ENCODE peak calls at places on chromosomes 2 and 18, in nine cellular contexts. One of them, this sample, is unnamed. For H3K27me3, the result is how much of the 10 kb centered on the place peaks cover.

GRCh38 chr18:49258938-49259337 is 201.5 kb downstream of the DYM start:
- DNase-seq in upper lobe of right lung: no peak
- DNase-seq in colonic mucosa: no peak
- DNase-seq in neuronal stem cell: no peak
- DNase-seq in CD4-positive, CD25-positive, alpha-beta regulatory T cell: no peak
- DNase-seq in GM12878: no peak
- DNase-seq in endothelial cell of umbilical vein: no peak
- DNase-seq in tibial artery: no peak
- DNase-seq in CD8-positive, alpha-beta T cell: no peak
- DNase-seq in this sample: no peak

GRCh38 chr18:41842886-41843285 is 112.1 kb upstream of the PIK3C3 start:
- DNase-seq in neuronal stem cell: no peak
- DNase-seq in colonic mucosa: no peak
- DNase-seq in endothelial cell of umbilical vein: no peak
- DNase-seq in upper lobe of right lung: no peak
- DNase-seq in GM12878: no peak
- DNase-seq in CD8-positive, alpha-beta T cell: no peak
- DNase-seq in CD4-positive, CD25-positive, alpha-beta regulatory T cell: no peak
- DNase-seq in tibial artery: no peak
- DNase-seq in this sample: no peak

GRCh38 chr2:138931284-138932256 is 151.4 kb upstream of the NXPH2 start:
- DNase-seq in endothelial cell of umbilical vein: no peak
- DNase-seq in GM12878: no peak
- DNase-seq in colonic mucosa: no peak
- DNase-seq in upper lobe of right lung: no peak
- DNase-seq in CD8-positive, alpha-beta T cell: no peak
- DNase-seq in tibial artery: no peak
- DNase-seq in CD4-positive, CD25-positive, alpha-beta regulatory T cell: no peak
- DNase-seq in neuronal stem cell: no peak
- DNase-seq in this sample: no peak

GRCh38 chr2:165889761-165890242 is 63.8 kb downstream of the TTC21B start:
- DNase-seq in tibial artery: no peak
- DNase-seq in CD8-positive, alpha-beta T cell: no peak
- DNase-seq in upper lobe of right lung: no peak
- DNase-seq in GM12878: no peak
- DNase-seq in colonic mucosa: no peak
- DNase-seq in neuronal stem cell: no peak
- DNase-seq in CD4-positive, CD25-positive, alpha-beta regulatory T cell: no peak
- DNase-seq in endothelial cell of umbilical vein: no peak
- DNase-seq in this sample: no peak

GRCh38 chr2:85852979-85853498 is 35.8 kb downstream of the ST3GAL5 start:
- DNase-seq in endothelial cell of umbilical vein: no peak
- DNase-seq in upper lobe of right lung: no peak
- DNase-seq in CD8-positive, alpha-beta T cell: peak
- DNase-seq in tibial artery: no peak
- DNase-seq in colonic mucosa: no peak
- DNase-seq in CD4-positive, CD25-positive, alpha-beta regulatory T cell: peak
- DNase-seq in GM12878: peak
- DNase-seq in neuronal stem cell: no peak
- DNase-seq in this sample: peak

GRCh38 chr2:128838244-128838643 is 519.6 kb upstream of the HS6ST1 start:
- DNase-seq in tibial artery: no peak
- DNase-seq in CD8-positive, alpha-beta T cell: no peak
- DNase-seq in CD4-positive, CD25-positive, alpha-beta regulatory T cell: no peak
- DNase-seq in endothelial cell of umbilical vein: no peak
- DNase-seq in upper lobe of right lung: no peak
- DNase-seq in GM12878: no peak
- DNase-seq in colonic mucosa: no peak
- DNase-seq in neuronal stem cell: no peak
- DNase-seq in this sample: no peak

GRCh38 chr2:81658227-81658626 is 1353.7 kb upstream of the LRRTM1 start:
- DNase-seq in neuronal stem cell: no peak
- DNase-seq in CD4-positive, CD25-positive, alpha-beta regulatory T cell: no peak
- DNase-seq in tibial artery: no peak
- DNase-seq in CD8-positive, alpha-beta T cell: no peak
- DNase-seq in GM12878: no peak
- DNase-seq in colonic mucosa: no peak
- DNase-seq in upper lobe of right lung: no peak
- DNase-seq in endothelial cell of umbilical vein: no peak
- DNase-seq in this sample: no peak

GRCh38 chr2:67619204-67619603 is 222.1 kb downstream of the ETAA1 start:
- DNase-seq in endothelial cell of umbilical vein: no peak
- DNase-seq in upper lobe of right lung: no peak
- DNase-seq in GM12878: no peak
- DNase-seq in colonic mucosa: no peak
- DNase-seq in CD8-positive, alpha-beta T cell: no peak
- DNase-seq in CD4-positive, CD25-positive, alpha-beta regulatory T cell: no peak
- DNase-seq in neuronal stem cell: no peak
- DNase-seq in tibial artery: no peak
- DNase-seq in this sample: no peak

GRCh38 chr2:110107092-110108079 is 8.2 kb downstream of the MALL start:
- DNase-seq in tibial artery: no peak
- DNase-seq in colonic mucosa: peak
- DNase-seq in CD8-positive, alpha-beta T cell: no peak
- DNase-seq in upper lobe of right lung: no peak
- DNase-seq in neuronal stem cell: no peak
- DNase-seq in GM12878: no peak
- DNase-seq in endothelial cell of umbilical vein: no peak
- DNase-seq in CD4-positive, CD25-positive, alpha-beta regulatory T cell: no peak
- DNase-seq in this sample: no peak

GRCh38 chr2:240326886-240327285 is 108.6 kb upstream of the GPC1 start:
- DNase-seq in upper lobe of right lung: no peak
- DNase-seq in endothelial cell of umbilical vein: no peak
- DNase-seq in CD8-positive, alpha-beta T cell: no peak
- DNase-seq in CD4-positive, CD25-positive, alpha-beta regulatory T cell: no peak
- DNase-seq in GM12878: no peak
- DNase-seq in colonic mucosa: no peak
- DNase-seq in neuronal stem cell: no peak
- DNase-seq in tibial artery: peak
- DNase-seq in this sample: no peak

GRCh38 chr2:74181739-74182138 is 3.1 kb upstream of the MOB1A start:
- DNase-seq in colonic mucosa: no peak
- DNase-seq in upper lobe of right lung: no peak
- DNase-seq in CD8-positive, alpha-beta T cell: no peak
- DNase-seq in neuronal stem cell: no peak
- DNase-seq in tibial artery: no peak
- DNase-seq in GM12878: peak
- DNase-seq in CD4-positive, CD25-positive, alpha-beta regulatory T cell: no peak
- DNase-seq in endothelial cell of umbilical vein: no peak
- DNase-seq in this sample: no peak

GRCh38 chr2:240815761-240816583 is 4.0 kb downstream of the KIF1A start:
- DNase-seq in endothelial cell of umbilical vein: no peak
- DNase-seq in upper lobe of right lung: no peak
- DNase-seq in neuronal stem cell: no peak
- DNase-seq in colonic mucosa: no peak
- DNase-seq in tibial artery: no peak
- DNase-seq in CD4-positive, CD25-positive, alpha-beta regulatory T cell: no peak
- DNase-seq in CD8-positive, alpha-beta T cell: peak
- DNase-seq in GM12878: no peak
- DNase-seq in this sample: no peak

GRCh38 chr2:236979664-236980063 is 106.0 kb upstream of the COPS8 start:
- DNase-seq in colonic mucosa: no peak
- DNase-seq in upper lobe of right lung: no peak
- DNase-seq in CD4-positive, CD25-positive, alpha-beta regulatory T cell: no peak
- DNase-seq in CD8-positive, alpha-beta T cell: no peak
- DNase-seq in tibial artery: no peak
- DNase-seq in endothelial cell of umbilical vein: no peak
- DNase-seq in GM12878: no peak
- DNase-seq in neuronal stem cell: no peak
- DNase-seq in this sample: no peak

GRCh38 chr2:72235497-72236413 is 88.1 kb upstream of the CYP26B1 start:
- DNase-seq in GM12878: no peak
- DNase-seq in endothelial cell of umbilical vein: no peak
- DNase-seq in colonic mucosa: no peak
- DNase-seq in tibial artery: no peak
- DNase-seq in CD8-positive, alpha-beta T cell: no peak
- DNase-seq in neuronal stem cell: no peak
- DNase-seq in CD4-positive, CD25-positive, alpha-beta regulatory T cell: no peak
- DNase-seq in upper lobe of right lung: no peak
- DNase-seq in this sample: no peak

GRCh38 chr2:141455877-141456276 is 674.9 kb downstream of the LRP1B start:
- DNase-seq in tibial artery: no peak
- DNase-seq in colonic mucosa: no peak
- DNase-seq in neuronal stem cell: no peak
- DNase-seq in GM12878: no peak
- DNase-seq in upper lobe of right lung: no peak
- DNase-seq in endothelial cell of umbilical vein: no peak
- DNase-seq in CD4-positive, CD25-positive, alpha-beta regulatory T cell: no peak
- DNase-seq in CD8-positive, alpha-beta T cell: no peak
- DNase-seq in this sample: no peak

GRCh38 chr2:165593081-165593480 is 123.6 kb downstream of the CSRNP3 start:
- DNase-seq in CD4-positive, CD25-positive, alpha-beta regulatory T cell: no peak
- DNase-seq in tibial artery: no peak
- DNase-seq in upper lobe of right lung: no peak
- DNase-seq in CD8-positive, alpha-beta T cell: no peak
- DNase-seq in colonic mucosa: no peak
- DNase-seq in neuronal stem cell: no peak
- DNase-seq in endothelial cell of umbilical vein: no peak
- DNase-seq in GM12878: no peak
- DNase-seq in this sample: no peak

GRCh38 chr2:129732630-129733026 is 246.8 kb upstream of the RAB6C start:
- DNase-seq in CD4-positive, CD25-positive, alpha-beta regulatory T cell: no peak
- DNase-seq in endothelial cell of umbilical vein: no peak
- DNase-seq in neuronal stem cell: no peak
- DNase-seq in GM12878: no peak
- DNase-seq in colonic mucosa: no peak
- DNase-seq in CD8-positive, alpha-beta T cell: no peak
- DNase-seq in upper lobe of right lung: no peak
- DNase-seq in tibial artery: no peak
- DNase-seq in this sample: no peak

GRCh38 chr2:190271783-190272456 is 47.7 kb downstream of the HIBCH start:
- DNase-seq in CD4-positive, CD25-positive, alpha-beta regulatory T cell: no peak
- DNase-seq in GM12878: no peak
- DNase-seq in upper lobe of right lung: no peak
- DNase-seq in neuronal stem cell: no peak
- DNase-seq in colonic mucosa: no peak
- DNase-seq in endothelial cell of umbilical vein: no peak
- DNase-seq in tibial artery: no peak
- DNase-seq in CD8-positive, alpha-beta T cell: no peak
- DNase-seq in this sample: no peak

DNA sequence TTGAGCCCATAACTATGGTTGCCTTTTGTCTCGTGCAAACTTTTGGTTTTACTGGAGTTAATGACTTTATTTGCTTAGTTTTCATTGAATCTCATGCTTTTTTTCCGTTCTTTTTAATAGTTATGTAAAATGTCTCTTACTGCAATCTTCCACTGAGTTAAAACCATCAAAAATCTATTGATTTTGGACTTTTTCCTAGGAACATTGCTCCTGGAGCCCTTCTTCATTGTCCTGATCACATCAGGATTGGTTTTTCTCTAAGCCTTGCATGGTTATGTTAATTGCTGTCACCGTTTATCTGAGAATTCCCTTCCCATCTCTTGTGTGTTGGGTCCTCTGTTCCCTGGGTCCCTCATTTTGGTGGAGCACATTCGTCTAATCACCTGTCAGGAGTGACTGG is 125.5 kb downstream of the PARD3B start:
- DNase-seq in CD8-positive, alpha-beta T cell: no peak
- DNase-seq in colonic mucosa: no peak
- DNase-seq in tibial artery: no peak
- DNase-seq in upper lobe of right lung: no peak
- DNase-seq in neuronal stem cell: no peak
- DNase-seq in CD4-positive, CD25-positive, alpha-beta regulatory T cell: no peak
- DNase-seq in endothelial cell of umbilical vein: no peak
- DNase-seq in GM12878: no peak
- DNase-seq in this sample: no peak
- H3K27me3 ChIP-seq in CD8-positive, alpha-beta T cell: under half
- H3K27me3 ChIP-seq in colonic mucosa: under half
- H3K27me3 ChIP-seq in tibial artery: under half
- H3K27me3 ChIP-seq in upper lobe of right lung: under half
- H3K27me3 ChIP-seq in neuronal stem cell: under half
- H3K27me3 ChIP-seq in CD4-positive, CD25-positive, alpha-beta regulatory T cell: under half
- H3K27me3 ChIP-seq in endothelial cell of umbilical vein: under half
- H3K27me3 ChIP-seq in GM12878: under half
- H3K27me3 ChIP-seq in this sample: under half

GRCh38 chr2:157325786-157326185 is at the start of gene ERMN:
- DNase-seq in GM12878: no peak
- DNase-seq in CD8-positive, alpha-beta T cell: no peak
- DNase-seq in upper lobe of right lung: no peak
- DNase-seq in colonic mucosa: no peak
- DNase-seq in CD4-positive, CD25-positive, alpha-beta regulatory T cell: no peak
- DNase-seq in endothelial cell of umbilical vein: no peak
- DNase-seq in neuronal stem cell: peak
- DNase-seq in tibial artery: no peak
- DNase-seq in this sample: no peak
- H3K27me3 ChIP-seq in GM12878: under half
- H3K27me3 ChIP-seq in CD8-positive, alpha-beta T cell: under half
- H3K27me3 ChIP-seq in upper lobe of right lung: under half
- H3K27me3 ChIP-seq in colonic mucosa: under half
- H3K27me3 ChIP-seq in CD4-positive, CD25-positive, alpha-beta regulatory T cell: under half
- H3K27me3 ChIP-seq in endothelial cell of umbilical vein: under half
- H3K27me3 ChIP-seq in neuronal stem cell: under half
- H3K27me3 ChIP-seq in tibial artery: under half
- H3K27me3 ChIP-seq in this sample: under half

GRCh38 chr2:154700142-154700541 is 1.6 kb downstream of the KCNJ3 start:
- DNase-seq in upper lobe of right lung: no peak
- DNase-seq in tibial artery: no peak
- DNase-seq in colonic mucosa: no peak
- DNase-seq in GM12878: no peak
- DNase-seq in endothelial cell of umbilical vein: no peak
- DNase-seq in CD4-positive, CD25-positive, alpha-beta regulatory T cell: no peak
- DNase-seq in neuronal stem cell: no peak
- DNase-seq in CD8-positive, alpha-beta T cell: no peak
- DNase-seq in this sample: no peak
- H3K27me3 ChIP-seq in upper lobe of right lung: under half
- H3K27me3 ChIP-seq in tibial artery: under half
- H3K27me3 ChIP-seq in colonic mucosa: under half
- H3K27me3 ChIP-seq in GM12878: under half
- H3K27me3 ChIP-seq in endothelial cell of umbilical vein: under half
- H3K27me3 ChIP-seq in CD4-positive, CD25-positive, alpha-beta regulatory T cell: under half
- H3K27me3 ChIP-seq in neuronal stem cell: under half
- H3K27me3 ChIP-seq in CD8-positive, alpha-beta T cell: under half
- H3K27me3 ChIP-seq in this sample: under half

GRCh38 chr2:118224888-118225264 is 136.6 kb downstream of the INSIG2 start:
- DNase-seq in GM12878: no peak
- DNase-seq in upper lobe of right lung: no peak
- DNase-seq in endothelial cell of umbilical vein: no peak
- DNase-seq in CD4-positive, CD25-positive, alpha-beta regulatory T cell: no peak
- DNase-seq in CD8-positive, alpha-beta T cell: no peak
- DNase-seq in colonic mucosa: no peak
- DNase-seq in neuronal stem cell: no peak
- DNase-seq in tibial artery: no peak
- DNase-seq in this sample: no peak

GRCh38 chr2:118221952-118222594 is 133.8 kb downstream of the INSIG2 start:
- DNase-seq in CD8-positive, alpha-beta T cell: no peak
- DNase-seq in neuronal stem cell: peak
- DNase-seq in tibial artery: no peak
- DNase-seq in colonic mucosa: peak
- DNase-seq in CD4-positive, CD25-positive, alpha-beta regulatory T cell: peak
- DNase-seq in GM12878: no peak
- DNase-seq in upper lobe of right lung: no peak
- DNase-seq in endothelial cell of umbilical vein: peak
- DNase-seq in this sample: peak

GRCh38 chr2:118222643-118223486 is 134.6 kb downstream of the INSIG2 start:
- DNase-seq in GM12878: no peak
- DNase-seq in endothelial cell of umbilical vein: no peak
- DNase-seq in tibial artery: no peak
- DNase-seq in CD4-positive, CD25-positive, alpha-beta regulatory T cell: no peak
- DNase-seq in upper lobe of right lung: no peak
- DNase-seq in CD8-positive, alpha-beta T cell: no peak
- DNase-seq in colonic mucosa: no peak
- DNase-seq in neuronal stem cell: no peak
- DNase-seq in this sample: no peak

GRCh38 chr2:118224144-118224887 is 136.0 kb downstream of the INSIG2 start:
- DNase-seq in tibial artery: no peak
- DNase-seq in CD8-positive, alpha-beta T cell: peak
- DNase-seq in GM12878: no peak
- DNase-seq in endothelial cell of umbilical vein: no peak
- DNase-seq in CD4-positive, CD25-positive, alpha-beta regulatory T cell: peak
- DNase-seq in neuronal stem cell: peak
- DNase-seq in colonic mucosa: peak
- DNase-seq in upper lobe of right lung: peak
- DNase-seq in this sample: peak

GRCh38 chr2:118223487-118224136 is 135.3 kb downstream of the INSIG2 start:
- DNase-seq in colonic mucosa: no peak
- DNase-seq in tibial artery: no peak
- DNase-seq in neuronal stem cell: no peak
- DNase-seq in CD4-positive, CD25-positive, alpha-beta regulatory T cell: no peak
- DNase-seq in upper lobe of right lung: no peak
- DNase-seq in endothelial cell of umbilical vein: no peak
- DNase-seq in CD8-positive, alpha-beta T cell: no peak
- DNase-seq in GM12878: no peak
- DNase-seq in this sample: no peak
- H3K27me3 ChIP-seq in colonic mucosa: half or more
- H3K27me3 ChIP-seq in tibial artery: under half
- H3K27me3 ChIP-seq in neuronal stem cell: under half
- H3K27me3 ChIP-seq in CD4-positive, CD25-positive, alpha-beta regulatory T cell: half or more
- H3K27me3 ChIP-seq in upper lobe of right lung: half or more
- H3K27me3 ChIP-seq in endothelial cell of umbilical vein: half or more
- H3K27me3 ChIP-seq in CD8-positive, alpha-beta T cell: under half
- H3K27me3 ChIP-seq in GM12878: under half
- H3K27me3 ChIP-seq in this sample: half or more